ENCODE peak calls at places on chromosome 16, in six cellular contexts. One of them, this sample, is unnamed.

GRCh38 chr16:22250522-22250921 is 44.4 kb downstream of the EEF2K start:
- DNase-seq in heart right ventricle: no peak
- DNase-seq in thoracic aorta: no peak
- DNase-seq in ascending aorta: no peak
- DNase-seq in endodermal cell: no peak
- DNase-seq in heart left ventricle: no peak
- DNase-seq in this sample: no peak

GRCh38 chr16:50267651-50268050 is 1.3 kb downstream of the ADCY7 start:
- DNase-seq in thoracic aorta: no peak
- DNase-seq in heart left ventricle: no peak
- DNase-seq in ascending aorta: no peak
- DNase-seq in heart right ventricle: no peak
- DNase-seq in endodermal cell: peak; percentile 39
- DNase-seq in this sample: no peak

GRCh38 chr16:66391726-66392670 is 25.5 kb downstream of the CDH5 start:
- DNase-seq in heart right ventricle: no peak
- DNase-seq in heart left ventricle: no peak
- DNase-seq in ascending aorta: no peak
- DNase-seq in thoracic aorta: no peak
- DNase-seq in endodermal cell: peak; percentile 30
- DNase-seq in this sample: no peak

GRCh38 chr16:4443271-4443670 is 17.6 kb downstream of the DNAJA3 start:
- DNase-seq in thoracic aorta: no peak
- DNase-seq in endodermal cell: no peak
- DNase-seq in heart left ventricle: no peak
- DNase-seq in heart right ventricle: no peak
- DNase-seq in ascending aorta: no peak
- DNase-seq in this sample: no peak

GRCh38 chr16:84053237-84053636 is 10.6 kb upstream of the SLC38A8 start:
- DNase-seq in heart left ventricle: no peak
- DNase-seq in heart right ventricle: no peak
- DNase-seq in endodermal cell: no peak
- DNase-seq in ascending aorta: no peak
- DNase-seq in thoracic aorta: no peak
- DNase-seq in this sample: no peak

GRCh38 chr16:22123146-22123545 is 30.8 kb downstream of the VWA3A start:
- DNase-seq in heart left ventricle: no peak
- DNase-seq in endodermal cell: no peak
- DNase-seq in thoracic aorta: no peak
- DNase-seq in ascending aorta: no peak
- DNase-seq in heart right ventricle: no peak
- DNase-seq in this sample: no peak

GRCh38 chr16:27685802-27686201 is 135.9 kb downstream of the KATNIP start:
- DNase-seq in heart right ventricle: no peak
- DNase-seq in endodermal cell: no peak
- DNase-seq in ascending aorta: no peak
- DNase-seq in heart left ventricle: no peak
- DNase-seq in thoracic aorta: no peak
- DNase-seq in this sample: no peak

GRCh38 chr16:16045879-16046278 is 96.5 kb downstream of the ABCC1 start:
- DNase-seq in heart left ventricle: no peak
- DNase-seq in endodermal cell: peak; percentile 83
- DNase-seq in heart right ventricle: no peak
- DNase-seq in thoracic aorta: no peak
- DNase-seq in ascending aorta: no peak
- DNase-seq in this sample: no peak

GRCh38 chr16:8686031-8686621 is 11.7 kb downstream of the ABAT start:
- DNase-seq in heart right ventricle: peak; percentile 31
- DNase-seq in ascending aorta: no peak
- DNase-seq in thoracic aorta: no peak
- DNase-seq in heart left ventricle: peak; percentile 32
- DNase-seq in endodermal cell: no peak
- DNase-seq in this sample: no peak

GRCh38 chr16:67023689-67024088 is 5.3 kb upstream of the CBFB start:
- DNase-seq in ascending aorta: no peak
- DNase-seq in heart right ventricle: no peak
- DNase-seq in endodermal cell: no peak
- DNase-seq in heart left ventricle: no peak
- DNase-seq in thoracic aorta: no peak
- DNase-seq in this sample: no peak

GRCh38 chr16:27232061-27232841 is 28.9 kb downstream of the KDM8 start:
- DNase-seq in thoracic aorta: no peak
- DNase-seq in endodermal cell: no peak
- DNase-seq in ascending aorta: no peak
- DNase-seq in heart right ventricle: no peak
- DNase-seq in heart left ventricle: no peak
- DNase-seq in this sample: no peak

GRCh38 chr16:4323071-4323844 is 7.4 kb downstream of the GLIS2 start:
- DNase-seq in thoracic aorta: no peak
- DNase-seq in heart right ventricle: no peak
- DNase-seq in endodermal cell: peak; percentile 58
- DNase-seq in ascending aorta: no peak
- DNase-seq in heart left ventricle: no peak
- DNase-seq in this sample: no peak

GRCh38 chr16:48862087-48862532 is 252.1 kb upstream of the N4BP1 start:
- DNase-seq in ascending aorta: no peak
- DNase-seq in endodermal cell: peak; percentile 65
- DNase-seq in heart right ventricle: no peak
- DNase-seq in thoracic aorta: no peak
- DNase-seq in heart left ventricle: no peak
- DNase-seq in this sample: no peak

GRCh38 chr16:4648917-4649316 is 24.3 kb downstream of the MGRN1 start:
- DNase-seq in thoracic aorta: no peak
- DNase-seq in heart left ventricle: no peak
- DNase-seq in heart right ventricle: no peak
- DNase-seq in endodermal cell: no peak
- DNase-seq in ascending aorta: no peak
- DNase-seq in this sample: no peak

GRCh38 chr16:46629331-46629843 is 8.2 kb upstream of the SHCBP1 start:
- DNase-seq in heart left ventricle: no peak
- DNase-seq in heart right ventricle: no peak
- DNase-seq in thoracic aorta: no peak
- DNase-seq in endodermal cell: peak; percentile 75
- DNase-seq in ascending aorta: no peak
- DNase-seq in this sample: no peak

GRCh38 chr16:58421529-58421928 is 29.3 kb downstream of the GINS3 start:
- DNase-seq in ascending aorta: no peak
- DNase-seq in heart left ventricle: no peak
- DNase-seq in heart right ventricle: peak; percentile 33
- DNase-seq in endodermal cell: no peak
- DNase-seq in thoracic aorta: no peak
- DNase-seq in this sample: no peak

GRCh38 chr16:84176192-84177053 is 10.4 kb downstream of the TAF1C start:
- DNase-seq in heart right ventricle: no peak
- DNase-seq in endodermal cell: peak; percentile 49
- DNase-seq in heart left ventricle: no peak
- DNase-seq in thoracic aorta: no peak
- DNase-seq in ascending aorta: no peak
- DNase-seq in this sample: no peak

GRCh38 chr16:51900221-51900780 is 646.6 kb downstream of the TOX3 start:
- DNase-seq in heart left ventricle: no peak
- DNase-seq in endodermal cell: no peak
- DNase-seq in heart right ventricle: no peak
- DNase-seq in ascending aorta: no peak
- DNase-seq in thoracic aorta: no peak
- DNase-seq in this sample: no peak

GRCh38 chr16:13621639-13622038 is 298.3 kb upstream of the ERCC4 start:
- DNase-seq in ascending aorta: no peak
- DNase-seq in endodermal cell: no peak
- DNase-seq in thoracic aorta: no peak
- DNase-seq in heart left ventricle: no peak
- DNase-seq in heart right ventricle: no peak
- DNase-seq in this sample: no peak

GRCh38 chr16:852451-853185 is 52.1 kb upstream of the GNG13 start:
- DNase-seq in endodermal cell: no peak
- DNase-seq in ascending aorta: no peak
- DNase-seq in heart left ventricle: no peak
- DNase-seq in thoracic aorta: no peak
- DNase-seq in heart right ventricle: no peak
- DNase-seq in this sample: no peak
- H3K9me3 ChIP-seq in endodermal cell: peaks cover 25% of the 10 kb centered on the region
- H3K9me3 ChIP-seq in ascending aorta: no peaks in the 10 kb centered on the region
- H3K9me3 ChIP-seq in heart left ventricle: no peaks in the 10 kb centered on the region
- H3K9me3 ChIP-seq in thoracic aorta: no peaks in the 10 kb centered on the region
- H3K9me3 ChIP-seq in heart right ventricle: no peaks in the 10 kb centered on the region
- H3K9me3 ChIP-seq in this sample: no peaks in the 10 kb centered on the region

GRCh38 chr16:68360547-68360946 is 49.7 kb downstream of the PRMT7 start:
- DNase-seq in heart left ventricle: no peak
- DNase-seq in thoracic aorta: no peak
- DNase-seq in endodermal cell: no peak
- DNase-seq in ascending aorta: no peak
- DNase-seq in heart right ventricle: no peak
- DNase-seq in this sample: no peak
- H3K9me3 ChIP-seq in heart left ventricle: no peaks in the 10 kb centered on the region
- H3K9me3 ChIP-seq in thoracic aorta: no peaks in the 10 kb centered on the region
- H3K9me3 ChIP-seq in endodermal cell: no peaks in the 10 kb centered on the region
- H3K9me3 ChIP-seq in ascending aorta: no peaks in the 10 kb centered on the region
- H3K9me3 ChIP-seq in heart right ventricle: no peaks in the 10 kb centered on the region
- H3K9me3 ChIP-seq in this sample: no peaks in the 10 kb centered on the region

GRCh38 chr16:35734728-35735402 is 2275.5 kb downstream of the TP53TG3F start:
- DNase-seq in heart right ventricle: no peak
- DNase-seq in thoracic aorta: no peak
- DNase-seq in heart left ventricle: no peak
- DNase-seq in endodermal cell: no peak
- DNase-seq in ascending aorta: no peak
- DNase-seq in this sample: no peak

GRCh38 chr16:35737076-35737475 is 2277.7 kb downstream of the TP53TG3F start:
- DNase-seq in heart left ventricle: no peak
- DNase-seq in heart right ventricle: no peak
- DNase-seq in endodermal cell: no peak
- DNase-seq in ascending aorta: no peak
- DNase-seq in thoracic aorta: no peak
- DNase-seq in this sample: no peak

GRCh38 chr16:35733971-35734702 is 2274.7 kb downstream of the TP53TG3F start:
- DNase-seq in thoracic aorta: no peak
- DNase-seq in endodermal cell: no peak
- DNase-seq in heart right ventricle: no peak
- DNase-seq in heart left ventricle: no peak
- DNase-seq in ascending aorta: no peak
- DNase-seq in this sample: no peak

GRCh38 chr16:35733278-35733965 is 2274.0 kb downstream of the TP53TG3F start:
- DNase-seq in endodermal cell: no peak
- DNase-seq in heart left ventricle: no peak
- DNase-seq in thoracic aorta: no peak
- DNase-seq in heart right ventricle: no peak
- DNase-seq in ascending aorta: no peak
- DNase-seq in this sample: no peak

GRCh38 chr16:35735403-35736251 is 2276.2 kb downstream of the TP53TG3F start:
- DNase-seq in thoracic aorta: no peak
- DNase-seq in ascending aorta: no peak
- DNase-seq in heart right ventricle: no peak
- DNase-seq in heart left ventricle: no peak
- DNase-seq in endodermal cell: no peak
- DNase-seq in this sample: no peak
- H3K9me3 ChIP-seq in thoracic aorta: no peaks in the 10 kb centered on the region
- H3K9me3 ChIP-seq in ascending aorta: no peaks in the 10 kb centered on the region
- H3K9me3 ChIP-seq in heart right ventricle: no peaks in the 10 kb centered on the region
- H3K9me3 ChIP-seq in heart left ventricle: no peaks in the 10 kb centered on the region
- H3K9me3 ChIP-seq in endodermal cell: peaks cover 48% of the 10 kb centered on the region
- H3K9me3 ChIP-seq in this sample: peaks cover 9% of the 10 kb centered on the region

DNA sequence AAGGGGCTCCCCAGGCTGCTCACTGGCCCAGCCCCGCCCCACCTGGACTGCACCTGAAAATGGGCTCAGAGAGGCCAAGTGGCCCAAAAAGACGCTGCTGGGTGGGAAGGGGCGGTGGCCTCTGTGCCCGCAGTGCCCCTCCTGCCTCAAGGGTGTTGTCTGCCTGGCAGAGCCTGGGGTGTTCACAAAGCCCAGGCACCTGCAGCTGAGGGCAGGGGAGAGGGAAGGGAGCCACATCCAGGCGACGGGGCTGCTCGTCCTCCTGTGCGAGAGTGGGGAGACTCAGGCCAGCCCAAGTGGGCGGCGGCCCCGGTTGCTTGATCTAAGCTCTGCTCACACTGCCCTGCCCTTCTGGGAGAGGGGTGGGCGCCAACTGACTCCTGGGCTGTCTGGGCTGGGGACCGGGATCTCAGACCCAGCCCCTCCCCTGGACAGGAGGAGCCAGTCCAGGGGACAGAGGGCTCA is 1.5 kb downstream of the MSLN start:
- DNase-seq in endodermal cell: no peak
- DNase-seq in heart right ventricle: no peak
- DNase-seq in heart left ventricle: peak; percentile 2
- DNase-seq in ascending aorta: no peak
- DNase-seq in thoracic aorta: no peak
- DNase-seq in this sample: no peak
- H3K9me3 ChIP-seq in endodermal cell: no peaks in the 10 kb centered on the region
- H3K9me3 ChIP-seq in heart right ventricle: no peaks in the 10 kb centered on the region
- H3K9me3 ChIP-seq in heart left ventricle: no peaks in the 10 kb centered on the region
- H3K9me3 ChIP-seq in ascending aorta: no peaks in the 10 kb centered on the region
- H3K9me3 ChIP-seq in thoracic aorta: no peaks in the 10 kb centered on the region
- H3K9me3 ChIP-seq in this sample: no peaks in the 10 kb centered on the region

This sample was measured in T-helper 17 cell.